ENCODE peak calls at places on chromosomes 6 and 20, in seven cellular contexts. R, A, G, M, X, T and J are unnamed samples.

GRCh38 chr6:134909701-134910595 is 40.0 kb downstream of the ALDH8A1 start:
- DNase-seq in G (no peak), X (no peak), A (no peak), M (no peak), R (no peak), T (no peak), J (no peak)

GRCh38 chr20:19185083-19185482 is 27.4 kb upstream of the SLC24A3 start:
- DNase-seq in G (no peak), X (no peak), R (no peak), M (no peak), A (no peak), T (no peak), J (no peak)

GRCh38 chr6:42099340-42100028 is 42.9 kb downstream of the C6orf132 start:
- DNase-seq in A (no peak), T (no peak), G (peak), M (no peak), X (no peak), R (no peak), J (no peak)

GRCh38 chr6:80605165-80605989 is 498.9 kb downstream of the BCKDHB start:
- DNase-seq in A (peak), G (peak), R (no peak), X (no peak), M (no peak), T (no peak), J (no peak)

GRCh38 chr20:198225-198624 is 8.7 kb upstream of the DEFB128 start:
- DNase-seq in G (no peak), X (no peak), T (no peak), A (no peak), R (no peak), M (no peak), J (no peak)

GRCh38 chr6:42407379-42407778 is 44.3 kb downstream of the TRERF1 start:
- DNase-seq in M (no peak), R (peak), T (no peak), G (peak), A (no peak), X (no peak), J (no peak)

GRCh38 chr6:150874184-150874583 is 8.7 kb downstream of the MTHFD1L start:
- DNase-seq in T (no peak), R (no peak), G (no peak), A (no peak), X (no peak), M (no peak), J (no peak)

GRCh38 chr6:141922898-141923297 is 209.8 kb upstream of the GJE1 start:
- DNase-seq in R (no peak), G (no peak), M (no peak), X (no peak), T (no peak), A (no peak), J (no peak)

GRCh38 chr6:40344566-40345185 is 242.5 kb downstream of the LRFN2 start:
- DNase-seq in M (no peak), G (no peak), X (no peak), A (no peak), R (no peak), T (no peak), J (no peak)

GRCh38 chr20:6863798-6864201 is 96.3 kb downstream of the BMP2 start:
- DNase-seq in T (no peak), M (no peak), G (no peak), A (no peak), X (no peak), R (no peak), J (no peak)

GRCh38 chr20:571754-572331 is 28.3 kb upstream of the CSNK2A1 start:
- DNase-seq in M (peak), X (peak), A (peak), T (no peak), G (no peak), R (no peak), J (peak)

GRCh38 chr6:167496707-167497106 is 171.8 kb downstream of the TTLL2 start:
- DNase-seq in M (no peak), R (no peak), T (no peak), G (no peak), X (no peak), A (no peak), J (no peak)

GRCh38 chr6:6434723-6435122 is 114.3 kb upstream of the F13A1 start:
- DNase-seq in T (no peak), A (no peak), M (no peak), R (no peak), X (no peak), G (no peak), J (no peak)

GRCh38 chr20:6811262-6811661 is 43.8 kb downstream of the BMP2 start:
- DNase-seq in R (no peak), X (no peak), A (no peak), G (no peak), T (no peak), M (no peak), J (no peak)

GRCh38 chr6:71194730-71195129 is 93.9 kb upstream of the OGFRL1 start:
- DNase-seq in T (no peak), R (no peak), G (peak), X (no peak), A (no peak), M (no peak), J (no peak)

GRCh38 chr20:52192296-52193007 is 873 bp upstream of the ZFP64 start:
- DNase-seq in X (no peak), T (peak), G (peak), R (no peak), M (no peak), A (no peak), J (no peak)

GRCh38 chr6:39610229-39610628 is 115.0 kb downstream of the KIF6 start:
- DNase-seq in M (no peak), X (no peak), G (no peak), A (no peak), T (no peak), R (no peak), J (no peak)

GRCh38 chr6:138499303-138499991 is at the start of gene NHSL1:
- DNase-seq in R (no peak), G (no peak), T (peak), X (peak), M (no peak), A (no peak), J (no peak)

GRCh38 chr6:111921108-111921507 is 47.9 kb upstream of the FYN start:
- DNase-seq in X (no peak), A (no peak), R (no peak), G (no peak), T (no peak), M (peak), J (no peak)

GRCh38 chr20:44228465-44229258 is 18.1 kb upstream of the OSER1 start:
- DNase-seq in T (no peak), M (no peak), X (no peak), A (no peak), R (no peak), G (no peak), J (no peak)

GRCh38 chr6:116278478-116278822 is 1.3 kb downstream of the TSPYL1 start:
- DNase-seq in M (no peak), G (no peak), X (no peak), T (no peak), R (no peak), A (no peak), J (no peak)

GRCh38 chr6:40717411-40718057 is 130.4 kb upstream of the LRFN2 start:
- DNase-seq in M (no peak), T (no peak), G (no peak), A (no peak), R (no peak), X (no peak), J (no peak)

GRCh38 chr6:133671376-133671775 is 217.5 kb upstream of the TCF21 start:
- DNase-seq in A (no peak), M (no peak), T (no peak), G (no peak), R (no peak), X (no peak), J (no peak)

GRCh38 chr6:92024071-92024470 is 1395.3 kb downstream of the EPHA7 start:
- DNase-seq in G (no peak), A (no peak), X (no peak), M (no peak), T (no peak), R (no peak), J (no peak)

GRCh38 chr20:24365685-24366084 is 103.7 kb upstream of the SYNDIG1 start:
- DNase-seq in M (no peak), X (no peak), G (no peak), T (no peak), R (no peak), A (no peak), J (no peak)

GRCh38 chr6:139852484-139853140 is 478.2 kb upstream of the CITED2 start:
- DNase-seq in M (no peak), X (no peak), T (no peak), A (no peak), G (peak), R (no peak), J (no peak)

GRCh38 chr6:43014434-43014909 is 423 bp downstream of the KLHDC3 start:
- DNase-seq in M (no peak), A (no peak), T (no peak), R (no peak), X (no peak), G (peak), J (no peak)

GRCh38 chr6:39137235-39137634 is 22.2 kb upstream of the SAYSD1 start:
- DNase-seq in M (peak), R (no peak), G (no peak), X (peak), A (peak), T (peak), J (no peak)

GRCh38 chr6:69861986-69862385 is 4.4 kb upstream of the COL19A1 start:
- DNase-seq in A (no peak), R (no peak), M (no peak), X (no peak), T (no peak), G (no peak), J (no peak)

GRCh38 chr6:121780325-121781313 is 345.2 kb downstream of the GJA1 start:
- DNase-seq in G (peak), T (no peak), R (peak), M (no peak), A (no peak), X (peak), J (peak)

GRCh38 chr6:130671119-130672104 is 155.8 kb upstream of the SMLR1 start:
- DNase-seq in A (no peak), X (no peak), T (no peak), R (no peak), G (peak), M (no peak), J (peak)

GRCh38 chr20:42113236-42113635 is 495.1 kb upstream of the CHD6 start:
- DNase-seq in M (no peak), T (no peak), A (no peak), G (no peak), X (no peak), R (no peak), J (no peak)

GRCh38 chr20:9203081-9203447 is 134.2 kb downstream of the PLCB4 start:
- DNase-seq in T (no peak), G (peak), X (no peak), R (no peak), A (no peak), M (no peak), J (no peak)

GRCh38 chr20:51220293-51220706 is 197.4 kb upstream of the KCNG1 start:
- DNase-seq in T (peak), M (peak), A (peak), G (no peak), R (peak), X (peak), J (no peak)

GRCh38 chr6:168387911-168388310 is 53.1 kb upstream of the SMOC2 start:
- DNase-seq in G (no peak), M (no peak), X (peak), T (no peak), R (no peak), A (no peak), J (no peak)

GRCh38 chr6:27500177-27500576 is 27.3 kb upstream of the ZNF184 start:
- DNase-seq in M (no peak), G (no peak), R (no peak), X (no peak), T (no peak), A (no peak), J (no peak)

GRCh38 chr6:27492776-27493175 is 19.9 kb upstream of the ZNF184 start:
- DNase-seq in R (no peak), X (no peak), M (no peak), G (no peak), A (no peak), T (no peak), J (no peak)

GRCh38 chr6:27494103-27494502 is 21.2 kb upstream of the ZNF184 start:
- DNase-seq in T (no peak), X (no peak), G (no peak), M (no peak), R (no peak), A (no peak), J (no peak)

GRCh38 chr6:27494987-27495385 is 22.1 kb upstream of the ZNF184 start:
- DNase-seq in A (no peak), T (no peak), X (no peak), M (no peak), R (no peak), G (no peak), J (no peak)

GRCh38 chr6:27495386-27496135 is 22.7 kb upstream of the ZNF184 start:
- DNase-seq in T (no peak), G (peak), R (peak), M (peak), A (peak), X (peak), J (peak)
- TF ChIP-seq CTCF in T (no peak), G (peak), R (no peak), M (no peak), A (no peak), X (no peak), J (no peak)

DNA sequence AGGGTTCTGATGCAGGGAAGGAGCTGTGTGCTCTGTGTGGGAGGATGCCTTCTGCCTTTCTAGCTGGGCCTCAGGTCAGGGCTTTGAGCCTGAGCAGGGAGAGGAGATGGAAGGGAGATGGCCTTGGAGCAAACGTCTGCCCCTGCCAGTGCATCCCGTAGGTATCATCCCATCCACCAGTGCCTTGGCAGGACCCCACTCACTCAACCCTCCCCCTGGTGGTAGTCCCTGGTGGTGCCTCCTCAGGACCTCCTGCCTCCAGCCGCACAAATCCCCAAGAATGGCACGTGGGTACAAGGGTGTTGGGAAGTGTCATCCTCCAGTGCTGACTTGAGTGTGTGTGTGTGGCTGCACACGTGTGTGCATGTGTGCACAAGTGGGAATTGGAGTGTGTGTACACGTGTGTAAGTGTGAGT is 23.1 kb upstream of the MICB start:
- DNase-seq in A (no peak), G (no peak), M (peak), R (no peak), X (peak), T (no peak), J (no peak)
- TF ChIP-seq CTCF in A (peak), G (peak), M (peak), R (no peak), X (peak), T (peak), J (no peak)

DNA sequence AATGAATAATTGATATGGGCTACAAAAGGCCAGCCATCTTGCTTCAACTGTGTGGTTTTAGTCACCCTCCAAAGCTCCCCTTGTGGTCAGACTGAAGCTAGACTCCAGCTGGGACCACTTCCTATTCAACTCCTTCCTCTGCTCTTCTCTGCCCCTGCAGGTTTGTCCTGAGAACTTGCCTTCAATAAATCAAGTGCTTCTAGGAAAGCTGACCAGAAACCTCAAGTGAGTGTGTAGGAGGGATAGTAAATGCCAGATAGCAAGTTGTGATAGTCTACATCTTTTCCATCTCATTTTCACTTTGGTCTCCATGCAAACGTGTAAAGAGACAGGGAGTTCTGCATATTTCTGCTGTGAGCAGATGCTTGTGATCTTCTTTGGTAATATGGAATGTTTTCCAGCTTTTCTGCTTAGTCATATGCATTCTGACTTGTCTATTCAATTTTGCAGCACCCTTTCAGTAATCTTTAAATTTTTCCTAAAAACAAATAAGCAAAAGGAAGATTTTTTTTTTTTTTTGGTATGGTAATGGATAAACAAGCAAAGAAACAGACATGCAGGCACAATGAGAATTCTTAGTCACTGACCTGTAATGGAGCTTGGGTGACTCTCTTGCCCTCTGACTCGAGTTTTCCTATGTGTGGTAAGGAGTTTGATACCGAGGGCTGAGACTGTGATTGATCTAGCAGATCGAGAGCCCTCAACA is 201.3 kb upstream of the BTBD3 start:
- DNase-seq in R (no peak), X (peak), G (peak), M (peak), A (peak), T (peak), J (no peak)
- TF ChIP-seq CTCF in R (no peak), X (peak), G (peak), M (peak), A (peak), T (peak), J (no peak)

GRCh38 chr6:99802396-99803031 is 191.5 kb downstream of the MCHR2 start:
- DNase-seq in M (peak), T (no peak), A (peak), R (no peak), X (no peak), G (no peak), J (no peak)
- TF ChIP-seq CTCF in M (peak), T (peak), A (peak), R (no peak), X (peak), G (peak), J (no peak)

GRCh38 chr6:147178355-147178754 is 25.9 kb upstream of the STXBP5 start:
- DNase-seq in G (no peak), X (no peak), A (no peak), T (no peak), R (no peak), M (no peak), J (no peak)

GRCh38 chr6:147176795-147177194 is 27.4 kb upstream of the STXBP5 start:
- DNase-seq in A (no peak), M (no peak), X (no peak), R (no peak), T (no peak), G (no peak), J (no peak)

GRCh38 chr6:147179809-147180208 is 24.4 kb upstream of the STXBP5 start:
- DNase-seq in G (no peak), X (no peak), T (no peak), R (no peak), M (no peak), A (no peak), J (no peak)

GRCh38 chr6:147173675-147174339 is 30.4 kb upstream of the STXBP5 start:
- DNase-seq in X (no peak), R (no peak), G (no peak), A (no peak), M (no peak), T (no peak), J (no peak)

DNA sequence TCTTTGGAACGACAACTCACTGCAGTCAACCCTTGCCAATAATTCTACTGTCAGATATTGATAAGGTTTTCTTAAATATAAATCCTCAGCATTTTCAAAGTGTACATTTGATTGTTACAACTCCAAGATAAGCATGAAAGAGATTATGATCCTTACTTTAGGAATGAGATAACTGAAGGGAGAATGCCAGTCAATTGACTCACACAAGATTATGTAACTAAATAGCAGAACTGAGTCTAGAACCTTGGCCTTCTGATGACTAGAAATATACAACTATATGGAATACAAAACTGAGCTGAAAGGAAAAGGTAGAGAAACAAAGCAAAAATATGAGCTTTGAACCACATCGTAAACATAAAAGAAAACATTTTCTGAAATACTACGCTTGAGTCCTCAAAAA is 26.9 kb upstream of the STXBP5 start:
- DNase-seq in G (peak), A (no peak), T (no peak), M (no peak), R (no peak), X (no peak), J (no peak)
- TF ChIP-seq CTCF in G (no peak), A (no peak), T (no peak), M (no peak), R (no peak), X (no peak), J (no peak)

GRCh38 chr6:160767019-160767646 is 65.1 kb downstream of the PLG start:
- DNase-seq in A (peak), R (peak), X (peak), G (no peak), T (peak), M (peak), J (no peak)

GRCh38 chr6:160766657-160767018 is 64.6 kb downstream of the PLG start:
- DNase-seq in A (no peak), M (no peak), X (no peak), G (no peak), R (no peak), T (no peak), J (no peak)

GRCh38 chr6:160768101-160768500 is 66.1 kb downstream of the PLG start:
- DNase-seq in M (no peak), G (no peak), R (no peak), A (no peak), X (no peak), T (no peak), J (no peak)

GRCh38 chr6:160765412-160765811 is 63.4 kb downstream of the PLG start:
- DNase-seq in G (no peak), A (no peak), X (no peak), T (no peak), R (no peak), M (peak), J (no peak)

DNA sequence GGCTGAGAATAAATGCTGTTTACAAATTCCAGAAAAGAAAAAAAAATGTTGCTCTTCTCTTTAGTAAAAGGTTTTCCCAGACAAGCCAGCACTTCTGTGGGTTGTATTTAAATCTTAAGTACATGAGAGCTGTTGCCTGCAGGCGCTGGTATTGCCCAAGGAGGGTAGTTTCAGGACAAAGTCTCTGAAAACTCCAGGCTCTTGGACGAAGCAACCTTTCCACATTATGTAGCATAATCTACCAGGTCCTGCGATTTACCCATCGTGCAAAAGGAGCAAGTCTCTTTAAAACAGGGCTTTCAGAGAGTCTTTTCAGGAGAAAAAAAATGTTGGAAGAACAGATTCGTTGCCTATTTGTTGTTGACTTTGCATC is 65.6 kb downstream of the PLG start:
- DNase-seq in T (no peak), X (no peak), G (no peak), A (no peak), R (no peak), M (no peak), J (no peak)
- TF ChIP-seq CTCF in T (no peak), X (no peak), G (no peak), A (no peak), R (no peak), M (no peak), J (no peak)

DNA sequence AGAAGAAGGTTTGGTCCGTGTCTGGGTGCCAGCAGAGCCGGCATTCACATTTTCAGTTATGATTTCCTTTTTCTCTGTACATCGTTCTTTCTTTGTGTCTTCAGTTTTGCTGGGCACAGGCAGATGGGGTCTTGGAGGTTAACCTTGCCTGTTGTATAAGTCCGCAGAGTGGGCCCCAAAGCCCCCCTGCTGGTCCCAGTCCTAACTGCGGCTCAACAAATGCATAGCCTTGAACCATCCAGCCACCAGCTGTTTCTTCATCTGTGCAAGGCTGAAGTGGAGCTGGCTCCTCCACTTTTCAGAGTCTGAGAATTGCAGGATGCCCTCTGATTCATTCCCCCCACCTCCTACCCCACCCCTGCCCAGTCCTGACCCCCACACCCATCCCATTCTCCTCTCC is 386.3 kb upstream of the SULF2 start:
- DNase-seq in M (no peak), T (no peak), X (no peak), A (no peak), R (no peak), G (no peak), J (no peak)
- TF ChIP-seq CTCF in M (no peak), T (no peak), X (no peak), A (no peak), R (no peak), G (no peak), J (no peak)